ENCODE peak calls at places on chromosomes 16 and 17, in eight cellular contexts. D is tibial nerve, M is astrocyte of the cerebellum, X is tibial artery, W is fibroblast of mammary gland, B is activated B cell treated with CpG ODN at 0.5 μM for 24 hours, T is left ventricle myocardium inferior, R is RWPE1. J is an unnamed sample.

GRCh38 chr16:15856901-15857778 is at the start of gene MYH11:
- DNase-seq in D (no peak), M (no peak), X (peak; percentile 32), W (no peak), B (no peak), T (no peak), R (no peak), J (no peak)

GRCh38 chr16:854808-855410 is 54.4 kb upstream of the GNG13 start:
- DNase-seq in D (no peak), M (no peak), X (no peak), W (no peak), B (no peak), T (no peak), R (no peak), J (no peak)

GRCh38 chr16:72255785-72256184 is 83.8 kb upstream of the PMFBP1 start:
- DNase-seq in D (no peak), M (no peak), X (no peak), W (peak; percentile 68), B (no peak), T (no peak), R (no peak), J (no peak)

GRCh38 chr16:88505405-88506082 is 52.5 kb downstream of the ZFPM1 start:
- DNase-seq in D (no peak), M (no peak), X (no peak), W (peak; percentile 31), B (no peak), T (no peak), R (peak; percentile 36), J (peak; percentile 56)

GRCh38 chr16:68257251-68257905 is 6.9 kb upstream of the SLC7A6 start:
- DNase-seq in D (no peak), M (no peak), X (no peak), W (no peak), B (no peak), T (no peak), R (no peak), J (no peak)

GRCh38 chr17:70588003-70588402 is 418.7 kb downstream of the KCNJ2 start:
- DNase-seq in D (no peak), M (no peak), X (no peak), W (peak; percentile 1), B (no peak), T (no peak), R (no peak), J (no peak)

GRCh38 chr17:79529661-79530081 is 81.2 kb downstream of the RBFOX3 start:
- DNase-seq in D (no peak), M (no peak), X (no peak), W (no peak), B (no peak), T (no peak), R (no peak), J (no peak)

GRCh38 chr17:51346218-51346982 is 86.1 kb downstream of the UTP18 start:
- DNase-seq in D (no peak), M (no peak), X (no peak), W (no peak), B (no peak), T (no peak), R (no peak), J (no peak)

GRCh38 chr17:14281530-14281929 is 19.4 kb upstream of the HS3ST3B1 start:
- DNase-seq in D (no peak), M (no peak), X (no peak), W (no peak), B (no peak), T (no peak), R (no peak), J (no peak)

GRCh38 chr16:85125570-85126382 is 13.5 kb upstream of the CIBAR2 start:
- DNase-seq in D (no peak), M (no peak), X (no peak), W (no peak), B (no peak), T (peak; percentile 67), R (no peak), J (no peak)

GRCh38 chr16:3882531-3882930 is 2.0 kb upstream of the CREBBP start:
- DNase-seq in D (no peak), M (no peak), X (no peak), W (no peak), B (no peak), T (no peak), R (no peak), J (no peak)

GRCh38 chr16:17416461-17417221 is 54.1 kb downstream of the XYLT1 start:
- DNase-seq in D (no peak), M (no peak), X (peak; percentile 55), W (peak; percentile 67), B (peak; percentile 57), T (peak; percentile 21), R (no peak), J (peak; percentile 23)

GRCh38 chr16:85943702-85944101 is 44.7 kb downstream of the IRF8 start:
- DNase-seq in D (no peak), M (no peak), X (no peak), W (no peak), B (no peak), T (no peak), R (no peak), J (no peak)

GRCh38 chr17:16943541-16944333 is 28.2 kb downstream of the TNFRSF13B start:
- DNase-seq in D (no peak), M (no peak), X (no peak), W (no peak), B (no peak), T (no peak), R (no peak), J (peak; percentile 9)

GRCh38 chr16:27237229-27238015 is 31.1 kb downstream of the NSMCE1 start:
- DNase-seq in D (no peak), M (peak; percentile 50), X (no peak), W (no peak), B (peak; percentile 58), T (no peak), R (no peak), J (peak; percentile 67)

GRCh38 chr16:84040823-84041391 is 1.7 kb downstream of the SLC38A8 start:
- DNase-seq in D (no peak), M (no peak), X (no peak), W (no peak), B (no peak), T (no peak), R (peak; percentile 38), J (no peak)

GRCh38 chr16:10599626-10600025 is 19.2 kb upstream of the EMP2 start:
- DNase-seq in D (no peak), M (no peak), X (no peak), W (no peak), B (no peak), T (no peak), R (no peak), J (no peak)

GRCh38 chr17:76758570-76758969 is 20.7 kb downstream of the MFSD11 start:
- DNase-seq in D (no peak), M (no peak), X (no peak), W (no peak), B (no peak), T (no peak), R (no peak), J (no peak)

GRCh38 chr16:55018881-55019280 is 88.2 kb downstream of the IRX5 start:
- DNase-seq in D (no peak), M (no peak), X (no peak), W (no peak), B (no peak), T (no peak), R (no peak), J (no peak)

GRCh38 chr17:50904522-50905459 is 38.6 kb upstream of the TOB1 start:
- DNase-seq in D (peak; percentile 70), M (peak; percentile 24), X (peak; percentile 61), W (peak; percentile 17), B (no peak), T (peak; percentile 41), R (no peak), J (no peak)

GRCh38 chr16:49596119-49596518 is 222.5 kb downstream of the C16orf78 start:
- DNase-seq in D (no peak), M (peak; percentile 33), X (no peak), W (peak; percentile 53), B (no peak), T (no peak), R (no peak), J (no peak)

GRCh38 chr17:73759324-73760185 is 115.3 kb upstream of the SDK2 start:
- DNase-seq in D (no peak), M (no peak), X (no peak), W (no peak), B (no peak), T (no peak), R (no peak), J (no peak)

GRCh38 chr17:81640011-81640410 is 3.0 kb downstream of the TSPAN10 start:
- DNase-seq in D (no peak), M (no peak), X (no peak), W (no peak), B (no peak), T (no peak), R (no peak), J (no peak)

GRCh38 chr17:70195091-70195490 is 25.8 kb downstream of the KCNJ2 start:
- DNase-seq in D (no peak), M (no peak), X (no peak), W (no peak), B (no peak), T (no peak), R (no peak), J (no peak)

GRCh38 chr16:50889276-50889675 is 147.4 kb downstream of the CYLD start:
- DNase-seq in D (no peak), M (no peak), X (no peak), W (no peak), B (no peak), T (no peak), R (no peak), J (no peak)

GRCh38 chr16:1533443-1533951 is at the start of gene TMEM204:
- DNase-seq in D (peak; percentile 53), M (no peak), X (peak; percentile 72), W (peak; percentile 82), B (no peak), T (peak; percentile 86), R (no peak), J (no peak)

GRCh38 chr17:57045868-57046671 is 39.0 kb upstream of the AKAP1 start:
- DNase-seq in D (no peak), M (no peak), X (no peak), W (no peak), B (peak; percentile 36), T (no peak), R (no peak), J (peak; percentile 48)

GRCh38 chr16:29816694-29817441 is 916 bp downstream of the PAGR1 start:
- DNase-seq in D (peak; percentile 41), M (no peak), X (peak; percentile 62), W (peak; percentile 50), B (no peak), T (peak; percentile 66), R (peak; percentile 49), J (peak; percentile 48)
- TF ChIP-seq CTCF in D (no peak), M (peak; percentile 30), X (no peak), W (no peak), B (no peak), T (no peak), R (no peak), J (no peak)

GRCh38 chr17:33099252-33099651 is 107.6 kb downstream of the SPACA3 start:
- DNase-seq in D (no peak), M (no peak), X (no peak), W (no peak), B (no peak), T (no peak), R (no peak), J (no peak)
- TF ChIP-seq CTCF in D (no peak), M (no peak), X (no peak), W (no peak), B (no peak), T (no peak), R (no peak), J (no peak)

GRCh38 chr17:9457005-9457404 is 118.6 kb downstream of the STX8 start:
- DNase-seq in D (no peak), M (no peak), X (no peak), W (no peak), B (no peak), T (no peak), R (no peak), J (no peak)
- TF ChIP-seq CTCF in D (no peak), M (no peak), X (no peak), W (no peak), B (no peak), T (no peak), R (no peak), J (no peak)

GRCh38 chr17:72726936-72727335 is 365.6 kb downstream of the SLC39A11 start:
- DNase-seq in D (no peak), M (no peak), X (no peak), W (peak; percentile 13), B (no peak), T (no peak), R (no peak), J (no peak)
- TF ChIP-seq CTCF in D (no peak), M (no peak), X (no peak), W (no peak), B (no peak), T (no peak), R (no peak), J (no peak)

J was measured in natural killer cell.